ENCODE peak calls at places on chromosomes 12 and 14, in six cellular contexts. One of them, this sample, is unnamed.

GRCh38 chr14:45015133-45015532 is 53.1 kb downstream of the TOGARAM1 start:
- DNase-seq in stimulated activated CD4-positive, alpha-beta T cell treated with anti-CD3 and anti-CD28 coated beads, Interleukin-1b, Interleukin-23, amount 100 ng/mL, for 24 hours: no peak
- DNase-seq in T-helper 9 cell: no peak
- DNase-seq in left cardiac atrium: no peak
- DNase-seq in WTC11: no peak
- DNase-seq in ELR: no peak
- DNase-seq in this sample: no peak

GRCh38 chr12:48765753-48766162 is 23.1 kb downstream of the ADCY6 start:
- DNase-seq in stimulated activated CD4-positive, alpha-beta T cell treated with anti-CD3 and anti-CD28 coated beads, Interleukin-1b, Interleukin-23, amount 100 ng/mL, for 24 hours: no peak
- DNase-seq in left cardiac atrium: no peak
- DNase-seq in T-helper 9 cell: no peak
- DNase-seq in WTC11: no peak
- DNase-seq in ELR: peak
- DNase-seq in this sample: no peak

GRCh38 chr14:90368946-90369721 is 27.7 kb upstream of the CALM1 start:
- DNase-seq in left cardiac atrium: no peak
- DNase-seq in WTC11: no peak
- DNase-seq in T-helper 9 cell: no peak
- DNase-seq in ELR: peak
- DNase-seq in stimulated activated CD4-positive, alpha-beta T cell treated with anti-CD3 and anti-CD28 coated beads, Interleukin-1b, Interleukin-23, amount 100 ng/mL, for 24 hours: no peak
- DNase-seq in this sample: no peak

GRCh38 chr14:77063581-77064289 is 34.3 kb upstream of the CIPC start:
- DNase-seq in WTC11: no peak
- DNase-seq in T-helper 9 cell: no peak
- DNase-seq in left cardiac atrium: no peak
- DNase-seq in stimulated activated CD4-positive, alpha-beta T cell treated with anti-CD3 and anti-CD28 coated beads, Interleukin-1b, Interleukin-23, amount 100 ng/mL, for 24 hours: no peak
- DNase-seq in ELR: no peak
- DNase-seq in this sample: no peak

GRCh38 chr12:126708492-126708896 is 1558.5 kb upstream of the TMEM132C start:
- DNase-seq in ELR: no peak
- DNase-seq in T-helper 9 cell: no peak
- DNase-seq in stimulated activated CD4-positive, alpha-beta T cell treated with anti-CD3 and anti-CD28 coated beads, Interleukin-1b, Interleukin-23, amount 100 ng/mL, for 24 hours: no peak
- DNase-seq in left cardiac atrium: no peak
- DNase-seq in WTC11: no peak
- DNase-seq in this sample: no peak

GRCh38 chr12:108812324-108812723 is 45.1 kb downstream of the SSH1 start:
- DNase-seq in T-helper 9 cell: no peak
- DNase-seq in left cardiac atrium: no peak
- DNase-seq in ELR: no peak
- DNase-seq in stimulated activated CD4-positive, alpha-beta T cell treated with anti-CD3 and anti-CD28 coated beads, Interleukin-1b, Interleukin-23, amount 100 ng/mL, for 24 hours: no peak
- DNase-seq in WTC11: no peak
- DNase-seq in this sample: no peak

GRCh38 chr12:6193853-6194815 is 6.1 kb upstream of the CD9 start:
- DNase-seq in stimulated activated CD4-positive, alpha-beta T cell treated with anti-CD3 and anti-CD28 coated beads, Interleukin-1b, Interleukin-23, amount 100 ng/mL, for 24 hours: no peak
- DNase-seq in ELR: no peak
- DNase-seq in left cardiac atrium: no peak
- DNase-seq in WTC11: peak
- DNase-seq in T-helper 9 cell: no peak
- DNase-seq in this sample: no peak

GRCh38 chr12:38930994-38931393 is 25.6 kb upstream of the CPNE8 start:
- DNase-seq in stimulated activated CD4-positive, alpha-beta T cell treated with anti-CD3 and anti-CD28 coated beads, Interleukin-1b, Interleukin-23, amount 100 ng/mL, for 24 hours: no peak
- DNase-seq in WTC11: no peak
- DNase-seq in ELR: no peak
- DNase-seq in left cardiac atrium: no peak
- DNase-seq in T-helper 9 cell: no peak
- DNase-seq in this sample: no peak

GRCh38 chr12:4809449-4810218 is 89.4 kb downstream of the GALNT8 start:
- DNase-seq in stimulated activated CD4-positive, alpha-beta T cell treated with anti-CD3 and anti-CD28 coated beads, Interleukin-1b, Interleukin-23, amount 100 ng/mL, for 24 hours: peak
- DNase-seq in T-helper 9 cell: no peak
- DNase-seq in WTC11: peak
- DNase-seq in left cardiac atrium: peak
- DNase-seq in ELR: no peak
- DNase-seq in this sample: peak

GRCh38 chr14:59262717-59263469 is 74.4 kb downstream of the DAAM1 start:
- DNase-seq in stimulated activated CD4-positive, alpha-beta T cell treated with anti-CD3 and anti-CD28 coated beads, Interleukin-1b, Interleukin-23, amount 100 ng/mL, for 24 hours: no peak
- DNase-seq in WTC11: peak
- DNase-seq in left cardiac atrium: no peak
- DNase-seq in ELR: peak
- DNase-seq in T-helper 9 cell: no peak
- DNase-seq in this sample: no peak

GRCh38 chr12:53191885-53192530 is 11.3 kb upstream of the CSAD start:
- DNase-seq in T-helper 9 cell: no peak
- DNase-seq in WTC11: no peak
- DNase-seq in stimulated activated CD4-positive, alpha-beta T cell treated with anti-CD3 and anti-CD28 coated beads, Interleukin-1b, Interleukin-23, amount 100 ng/mL, for 24 hours: no peak
- DNase-seq in ELR: no peak
- DNase-seq in left cardiac atrium: no peak
- DNase-seq in this sample: no peak

GRCh38 chr12:510071-510825 is 50.5 kb downstream of the B4GALNT3 start:
- DNase-seq in WTC11: peak
- DNase-seq in ELR: peak
- DNase-seq in left cardiac atrium: no peak
- DNase-seq in T-helper 9 cell: no peak
- DNase-seq in stimulated activated CD4-positive, alpha-beta T cell treated with anti-CD3 and anti-CD28 coated beads, Interleukin-1b, Interleukin-23, amount 100 ng/mL, for 24 hours: no peak
- DNase-seq in this sample: peak

GRCh38 chr12:24378548-24379011 is 429.1 kb upstream of the SOX5 start:
- DNase-seq in left cardiac atrium: no peak
- DNase-seq in ELR: peak
- DNase-seq in T-helper 9 cell: no peak
- DNase-seq in WTC11: no peak
- DNase-seq in stimulated activated CD4-positive, alpha-beta T cell treated with anti-CD3 and anti-CD28 coated beads, Interleukin-1b, Interleukin-23, amount 100 ng/mL, for 24 hours: no peak
- DNase-seq in this sample: no peak

GRCh38 chr12:55935742-55936151 is 4.8 kb downstream of the DGKA start:
- DNase-seq in T-helper 9 cell: peak
- DNase-seq in ELR: no peak
- DNase-seq in left cardiac atrium: peak
- DNase-seq in stimulated activated CD4-positive, alpha-beta T cell treated with anti-CD3 and anti-CD28 coated beads, Interleukin-1b, Interleukin-23, amount 100 ng/mL, for 24 hours: no peak
- DNase-seq in WTC11: peak
- DNase-seq in this sample: peak

GRCh38 chr14:23929131-23929530 is 24.4 kb upstream of the DHRS4 start:
- DNase-seq in WTC11: no peak
- DNase-seq in T-helper 9 cell: no peak
- DNase-seq in stimulated activated CD4-positive, alpha-beta T cell treated with anti-CD3 and anti-CD28 coated beads, Interleukin-1b, Interleukin-23, amount 100 ng/mL, for 24 hours: no peak
- DNase-seq in left cardiac atrium: no peak
- DNase-seq in ELR: no peak
- DNase-seq in this sample: no peak

GRCh38 chr14:65833256-65833880 is 420.8 kb downstream of the FUT8 start:
- DNase-seq in stimulated activated CD4-positive, alpha-beta T cell treated with anti-CD3 and anti-CD28 coated beads, Interleukin-1b, Interleukin-23, amount 100 ng/mL, for 24 hours: no peak
- DNase-seq in left cardiac atrium: no peak
- DNase-seq in T-helper 9 cell: no peak
- DNase-seq in ELR: no peak
- DNase-seq in WTC11: no peak
- DNase-seq in this sample: peak

GRCh38 chr14:69766984-69767368 is at the start of gene SRSF5:
- DNase-seq in stimulated activated CD4-positive, alpha-beta T cell treated with anti-CD3 and anti-CD28 coated beads, Interleukin-1b, Interleukin-23, amount 100 ng/mL, for 24 hours: peak
- DNase-seq in WTC11: peak
- DNase-seq in T-helper 9 cell: peak
- DNase-seq in left cardiac atrium: peak
- DNase-seq in ELR: peak
- DNase-seq in this sample: peak

GRCh38 chr12:56193025-56193578 is 3.8 kb upstream of the SMARCC2 start:
- DNase-seq in ELR: peak
- DNase-seq in stimulated activated CD4-positive, alpha-beta T cell treated with anti-CD3 and anti-CD28 coated beads, Interleukin-1b, Interleukin-23, amount 100 ng/mL, for 24 hours: peak
- DNase-seq in WTC11: peak
- DNase-seq in left cardiac atrium: peak
- DNase-seq in T-helper 9 cell: peak
- DNase-seq in this sample: peak

GRCh38 chr12:52636592-52637258 is 15.3 kb downstream of the KRT2 start:
- DNase-seq in left cardiac atrium: no peak
- DNase-seq in WTC11: no peak
- DNase-seq in stimulated activated CD4-positive, alpha-beta T cell treated with anti-CD3 and anti-CD28 coated beads, Interleukin-1b, Interleukin-23, amount 100 ng/mL, for 24 hours: no peak
- DNase-seq in ELR: no peak
- DNase-seq in T-helper 9 cell: no peak
- DNase-seq in this sample: no peak

GRCh38 chr14:83798421-83798820 is 1731.5 kb upstream of the FLRT2 start:
- DNase-seq in left cardiac atrium: no peak
- DNase-seq in ELR: no peak
- DNase-seq in stimulated activated CD4-positive, alpha-beta T cell treated with anti-CD3 and anti-CD28 coated beads, Interleukin-1b, Interleukin-23, amount 100 ng/mL, for 24 hours: no peak
- DNase-seq in WTC11: no peak
- DNase-seq in T-helper 9 cell: no peak
- DNase-seq in this sample: no peak

GRCh38 chr12:51323966-51324895 is at the start of gene BIN2:
- DNase-seq in left cardiac atrium: peak
- DNase-seq in ELR: no peak
- DNase-seq in stimulated activated CD4-positive, alpha-beta T cell treated with anti-CD3 and anti-CD28 coated beads, Interleukin-1b, Interleukin-23, amount 100 ng/mL, for 24 hours: peak
- DNase-seq in T-helper 9 cell: peak
- DNase-seq in WTC11: peak
- DNase-seq in this sample: no peak

GRCh38 chr12:5796171-5797091 is 148.6 kb downstream of the ANO2 start:
- DNase-seq in WTC11: peak
- DNase-seq in left cardiac atrium: peak
- DNase-seq in stimulated activated CD4-positive, alpha-beta T cell treated with anti-CD3 and anti-CD28 coated beads, Interleukin-1b, Interleukin-23, amount 100 ng/mL, for 24 hours: no peak
- DNase-seq in ELR: peak
- DNase-seq in T-helper 9 cell: no peak
- DNase-seq in this sample: peak

GRCh38 chr14:30180219-30180618 is 252.6 kb upstream of the PRKD1 start:
- DNase-seq in T-helper 9 cell: no peak
- DNase-seq in left cardiac atrium: no peak
- DNase-seq in WTC11: no peak
- DNase-seq in stimulated activated CD4-positive, alpha-beta T cell treated with anti-CD3 and anti-CD28 coated beads, Interleukin-1b, Interleukin-23, amount 100 ng/mL, for 24 hours: no peak
- DNase-seq in ELR: no peak
- DNase-seq in this sample: no peak

GRCh38 chr12:108850854-108851573 is 6.4 kb downstream of the SSH1 start:
- DNase-seq in T-helper 9 cell: no peak
- DNase-seq in WTC11: no peak
- DNase-seq in stimulated activated CD4-positive, alpha-beta T cell treated with anti-CD3 and anti-CD28 coated beads, Interleukin-1b, Interleukin-23, amount 100 ng/mL, for 24 hours: no peak
- DNase-seq in left cardiac atrium: peak
- DNase-seq in ELR: peak
- DNase-seq in this sample: no peak

GRCh38 chr12:5003025-5003666 is 40.5 kb upstream of the KCNA5 start:
- DNase-seq in stimulated activated CD4-positive, alpha-beta T cell treated with anti-CD3 and anti-CD28 coated beads, Interleukin-1b, Interleukin-23, amount 100 ng/mL, for 24 hours: peak
- DNase-seq in WTC11: peak
- DNase-seq in T-helper 9 cell: peak
- DNase-seq in left cardiac atrium: peak
- DNase-seq in ELR: peak
- DNase-seq in this sample: peak

GRCh38 chr14:47785041-47785440 is 109.6 kb upstream of the MDGA2 start:
- DNase-seq in WTC11: no peak
- DNase-seq in T-helper 9 cell: no peak
- DNase-seq in ELR: no peak
- DNase-seq in left cardiac atrium: no peak
- DNase-seq in stimulated activated CD4-positive, alpha-beta T cell treated with anti-CD3 and anti-CD28 coated beads, Interleukin-1b, Interleukin-23, amount 100 ng/mL, for 24 hours: no peak
- DNase-seq in this sample: no peak

GRCh38 chr12:43131304-43131703 is 420.7 kb downstream of the ADAMTS20 start:
- DNase-seq in left cardiac atrium: no peak
- DNase-seq in ELR: no peak
- DNase-seq in WTC11: no peak
- DNase-seq in T-helper 9 cell: no peak
- DNase-seq in stimulated activated CD4-positive, alpha-beta T cell treated with anti-CD3 and anti-CD28 coated beads, Interleukin-1b, Interleukin-23, amount 100 ng/mL, for 24 hours: no peak
- DNase-seq in this sample: no peak

GRCh38 chr12:76720068-76720467 is 43.8 kb upstream of the ZDHHC17 start:
- DNase-seq in T-helper 9 cell: no peak
- DNase-seq in WTC11: no peak
- DNase-seq in stimulated activated CD4-positive, alpha-beta T cell treated with anti-CD3 and anti-CD28 coated beads, Interleukin-1b, Interleukin-23, amount 100 ng/mL, for 24 hours: no peak
- DNase-seq in ELR: peak
- DNase-seq in left cardiac atrium: no peak
- DNase-seq in this sample: no peak

GRCh38 chr12:63978519-63978918 is 134.0 kb downstream of the SRGAP1 start:
- DNase-seq in T-helper 9 cell: no peak
- DNase-seq in WTC11: no peak
- DNase-seq in stimulated activated CD4-positive, alpha-beta T cell treated with anti-CD3 and anti-CD28 coated beads, Interleukin-1b, Interleukin-23, amount 100 ng/mL, for 24 hours: no peak
- DNase-seq in ELR: peak
- DNase-seq in left cardiac atrium: no peak
- DNase-seq in this sample: no peak

GRCh38 chr14:101463566-101464171 is 97.6 kb upstream of the DIO3 start:
- DNase-seq in left cardiac atrium: no peak
- DNase-seq in WTC11: no peak
- DNase-seq in ELR: no peak
- DNase-seq in stimulated activated CD4-positive, alpha-beta T cell treated with anti-CD3 and anti-CD28 coated beads, Interleukin-1b, Interleukin-23, amount 100 ng/mL, for 24 hours: no peak
- DNase-seq in T-helper 9 cell: no peak
- DNase-seq in this sample: no peak

GRCh38 chr14:54211562-54212308 is 185.1 kb upstream of the CDKN3 start:
- DNase-seq in ELR: peak
- DNase-seq in stimulated activated CD4-positive, alpha-beta T cell treated with anti-CD3 and anti-CD28 coated beads, Interleukin-1b, Interleukin-23, amount 100 ng/mL, for 24 hours: no peak
- DNase-seq in T-helper 9 cell: no peak
- DNase-seq in WTC11: no peak
- DNase-seq in left cardiac atrium: no peak
- DNase-seq in this sample: no peak

GRCh38 chr12:12561305-12562015 is 1.2 kb downstream of the DUSP16 start:
- DNase-seq in left cardiac atrium: peak
- DNase-seq in WTC11: peak
- DNase-seq in T-helper 9 cell: peak
- DNase-seq in ELR: peak
- DNase-seq in stimulated activated CD4-positive, alpha-beta T cell treated with anti-CD3 and anti-CD28 coated beads, Interleukin-1b, Interleukin-23, amount 100 ng/mL, for 24 hours: peak
- DNase-seq in this sample: peak

GRCh38 chr12:96192926-96193573 is 1.1 kb upstream of the ELK3 start:
- DNase-seq in left cardiac atrium: no peak
- DNase-seq in stimulated activated CD4-positive, alpha-beta T cell treated with anti-CD3 and anti-CD28 coated beads, Interleukin-1b, Interleukin-23, amount 100 ng/mL, for 24 hours: no peak
- DNase-seq in WTC11: no peak
- DNase-seq in ELR: no peak
- DNase-seq in T-helper 9 cell: no peak
- DNase-seq in this sample: peak

GRCh38 chr12:22971771-22972191 is 346.8 kb downstream of the ETNK1 start:
- DNase-seq in left cardiac atrium: no peak
- DNase-seq in WTC11: no peak
- DNase-seq in ELR: no peak
- DNase-seq in stimulated activated CD4-positive, alpha-beta T cell treated with anti-CD3 and anti-CD28 coated beads, Interleukin-1b, Interleukin-23, amount 100 ng/mL, for 24 hours: no peak
- DNase-seq in T-helper 9 cell: no peak
- DNase-seq in this sample: no peak

GRCh38 chr14:93790966-93791365 is 2.7 kb upstream of the PRIMA1 start:
- DNase-seq in ELR: no peak
- DNase-seq in stimulated activated CD4-positive, alpha-beta T cell treated with anti-CD3 and anti-CD28 coated beads, Interleukin-1b, Interleukin-23, amount 100 ng/mL, for 24 hours: no peak
- DNase-seq in WTC11: no peak
- DNase-seq in left cardiac atrium: no peak
- DNase-seq in T-helper 9 cell: no peak
- DNase-seq in this sample: no peak

This sample was measured in retina.